ENCODE peak calls at places on chromosomes 16 and 17, in five cellular contexts. One of them, this sample, is unnamed.
A peak's percentile ranks its signal among the peaks of the same experiment; 100 is the strongest.

GRCh38 chr16:11328172-11329079 is 16.8 kb upstream of the RMI2 start:
- DNase-seq in activated B cell treated with CpG ODN at 0.5 μM for 24 hours: peak; percentile 66
- DNase-seq in AG04449: peak; percentile 65
- DNase-seq in neural crest cell: peak; percentile 29
- DNase-seq in gastrocnemius medialis: peak; percentile 35
- DNase-seq in this sample: no peak

GRCh38 chr17:7102421-7102820 is 12.2 kb downstream of the ASGR2 start:
- DNase-seq in activated B cell treated with CpG ODN at 0.5 μM for 24 hours: no peak
- DNase-seq in AG04449: no peak
- DNase-seq in neural crest cell: no peak
- DNase-seq in gastrocnemius medialis: no peak
- DNase-seq in this sample: no peak

GRCh38 chr17:65553009-65553645 is 8.3 kb downstream of the AXIN2 start:
- DNase-seq in activated B cell treated with CpG ODN at 0.5 μM for 24 hours: no peak
- DNase-seq in AG04449: peak; percentile 55
- DNase-seq in neural crest cell: no peak
- DNase-seq in gastrocnemius medialis: no peak
- DNase-seq in this sample: no peak

GRCh38 chr16:68093816-68094613 is 8.8 kb downstream of the NFATC3 start:
- DNase-seq in activated B cell treated with CpG ODN at 0.5 μM for 24 hours: no peak
- DNase-seq in AG04449: no peak
- DNase-seq in neural crest cell: no peak
- DNase-seq in gastrocnemius medialis: no peak
- DNase-seq in this sample: no peak

GRCh38 chr17:48471807-48472484 is 41.9 kb upstream of the SKAP1 start:
- DNase-seq in activated B cell treated with CpG ODN at 0.5 μM for 24 hours: no peak
- DNase-seq in AG04449: no peak
- DNase-seq in neural crest cell: no peak
- DNase-seq in gastrocnemius medialis: no peak
- DNase-seq in this sample: no peak

GRCh38 chr16:70390774-70391173 is 44.1 kb downstream of the DDX19A start:
- DNase-seq in activated B cell treated with CpG ODN at 0.5 μM for 24 hours: no peak
- DNase-seq in AG04449: no peak
- DNase-seq in neural crest cell: no peak
- DNase-seq in gastrocnemius medialis: no peak
- DNase-seq in this sample: no peak

GRCh38 chr17:82775033-82775823 is 23.4 kb downstream of the TBCD start:
- DNase-seq in activated B cell treated with CpG ODN at 0.5 μM for 24 hours: peak; percentile 42
- DNase-seq in AG04449: no peak
- DNase-seq in neural crest cell: peak; percentile 61
- DNase-seq in gastrocnemius medialis: peak; percentile 50
- DNase-seq in this sample: no peak

GRCh38 chr17:27489045-27489715 is 32.9 kb downstream of the KSR1 start:
- DNase-seq in activated B cell treated with CpG ODN at 0.5 μM for 24 hours: no peak
- DNase-seq in AG04449: peak; percentile 19
- DNase-seq in neural crest cell: no peak
- DNase-seq in gastrocnemius medialis: peak; percentile 60
- DNase-seq in this sample: no peak

GRCh38 chr17:2372180-2372579 is 28.7 kb downstream of the MNT start:
- DNase-seq in activated B cell treated with CpG ODN at 0.5 μM for 24 hours: no peak
- DNase-seq in AG04449: no peak
- DNase-seq in neural crest cell: no peak
- DNase-seq in gastrocnemius medialis: no peak
- DNase-seq in this sample: no peak

GRCh38 chr16:3592559-3592958 is 15.4 kb upstream of the NLRC3 start:
- DNase-seq in activated B cell treated with CpG ODN at 0.5 μM for 24 hours: no peak
- DNase-seq in AG04449: no peak
- DNase-seq in neural crest cell: no peak
- DNase-seq in gastrocnemius medialis: no peak
- DNase-seq in this sample: no peak

DNA sequence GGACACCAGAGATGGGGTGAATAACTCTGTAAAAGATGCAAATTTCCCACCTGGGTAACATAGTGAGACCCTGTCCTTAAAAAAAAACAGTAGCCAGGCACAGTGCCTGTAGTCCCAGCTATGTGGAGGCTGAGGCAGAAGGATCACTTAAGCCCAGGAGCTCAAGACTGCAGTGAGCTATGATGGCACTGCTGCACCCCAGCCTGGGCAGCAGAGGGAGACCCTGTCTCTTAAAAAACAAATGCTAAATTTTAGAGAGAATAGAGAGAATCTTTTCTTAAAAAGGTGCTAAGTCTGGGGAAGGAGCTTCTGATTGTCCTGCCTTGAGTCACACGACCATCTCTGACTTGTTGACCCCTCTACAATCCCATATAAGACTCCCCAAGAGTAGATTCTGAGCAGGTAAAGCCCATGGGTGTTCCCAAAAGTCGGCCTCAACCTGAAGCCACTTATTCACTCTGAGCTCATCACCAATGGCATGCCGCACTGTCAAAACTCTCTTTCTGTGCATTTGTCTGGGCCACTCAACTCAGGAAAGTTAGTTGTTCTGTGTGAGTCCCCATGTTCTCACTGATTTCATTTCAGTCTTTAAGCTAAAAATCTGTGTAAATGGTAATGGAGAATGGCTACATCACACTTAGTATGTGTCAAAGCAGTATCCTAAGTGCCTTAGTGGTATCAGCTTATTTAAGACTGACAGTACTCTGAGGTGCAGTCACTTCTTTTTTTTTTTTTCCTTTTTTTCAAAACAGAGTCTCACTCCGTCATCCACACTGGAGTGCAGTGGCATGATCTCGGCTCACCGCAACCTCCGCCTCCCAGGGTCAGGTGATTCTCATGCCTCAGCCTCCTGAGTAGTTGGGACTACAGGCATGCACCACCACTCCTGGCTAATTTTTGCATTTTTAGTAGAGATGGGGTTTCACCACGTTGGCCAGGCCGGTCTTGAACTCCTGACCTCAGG is 41.6 kb downstream of the PRKCB start:
- DNase-seq in activated B cell treated with CpG ODN at 0.5 μM for 24 hours: no peak
- DNase-seq in AG04449: no peak
- DNase-seq in neural crest cell: no peak
- DNase-seq in gastrocnemius medialis: no peak
- DNase-seq in this sample: no peak
- TF ChIP-seq CTCF in activated B cell treated with CpG ODN at 0.5 μM for 24 hours: no peak
- TF ChIP-seq CTCF in AG04449: no peak
- TF ChIP-seq CTCF in neural crest cell: no peak
- TF ChIP-seq CTCF in gastrocnemius medialis: no peak
- TF ChIP-seq CTCF in this sample: peak; percentile 50

GRCh38 chr17:34447406-34447805 is 84.4 kb upstream of the CCL1 start:
- DNase-seq in activated B cell treated with CpG ODN at 0.5 μM for 24 hours: no peak
- DNase-seq in AG04449: no peak
- DNase-seq in neural crest cell: no peak
- DNase-seq in gastrocnemius medialis: no peak
- DNase-seq in this sample: no peak

GRCh38 chr17:34443832-34444469 is 80.9 kb upstream of the CCL1 start:
- DNase-seq in activated B cell treated with CpG ODN at 0.5 μM for 24 hours: no peak
- DNase-seq in AG04449: no peak
- DNase-seq in neural crest cell: peak; percentile 14
- DNase-seq in gastrocnemius medialis: no peak
- DNase-seq in this sample: no peak

GRCh38 chr17:34442387-34443111 is 79.5 kb upstream of the CCL1 start:
- DNase-seq in activated B cell treated with CpG ODN at 0.5 μM for 24 hours: no peak
- DNase-seq in AG04449: no peak
- DNase-seq in neural crest cell: no peak
- DNase-seq in gastrocnemius medialis: no peak
- DNase-seq in this sample: no peak

DNA sequence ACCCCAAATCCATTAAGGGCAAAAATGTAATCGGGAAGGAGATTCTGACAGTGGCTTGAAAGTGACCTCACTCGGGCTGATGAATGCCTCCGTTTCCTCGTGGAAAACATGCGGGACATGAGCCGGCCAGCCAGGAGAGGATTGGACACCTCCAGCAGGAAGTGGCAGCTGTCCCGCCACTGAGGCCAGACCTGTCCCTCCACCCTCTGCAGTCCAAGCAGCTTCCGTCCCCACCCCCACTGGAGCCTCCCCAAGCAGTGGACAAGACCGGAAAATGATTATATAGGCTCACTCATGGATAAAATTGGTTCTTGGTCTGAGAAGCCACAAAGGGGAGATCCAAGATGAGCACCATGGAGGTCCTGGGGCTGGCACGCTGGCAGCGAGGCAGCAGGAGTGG is 82.1 kb upstream of the CCL1 start:
- DNase-seq in activated B cell treated with CpG ODN at 0.5 μM for 24 hours: no peak
- DNase-seq in AG04449: no peak
- DNase-seq in neural crest cell: no peak
- DNase-seq in gastrocnemius medialis: no peak
- DNase-seq in this sample: no peak
- TF ChIP-seq CTCF in activated B cell treated with CpG ODN at 0.5 μM for 24 hours: no peak
- TF ChIP-seq CTCF in AG04449: no peak
- TF ChIP-seq CTCF in neural crest cell: no peak
- TF ChIP-seq CTCF in gastrocnemius medialis: no peak
- TF ChIP-seq CTCF in this sample: no peak

GRCh38 chr17:40905370-40905769 is 20.3 kb upstream of the KRT20 start:
- DNase-seq in activated B cell treated with CpG ODN at 0.5 μM for 24 hours: no peak
- DNase-seq in AG04449: no peak
- DNase-seq in neural crest cell: no peak
- DNase-seq in gastrocnemius medialis: no peak
- DNase-seq in this sample: no peak
- TF ChIP-seq CTCF in activated B cell treated with CpG ODN at 0.5 μM for 24 hours: no peak
- TF ChIP-seq CTCF in AG04449: no peak
- TF ChIP-seq CTCF in neural crest cell: no peak
- TF ChIP-seq CTCF in gastrocnemius medialis: no peak
- TF ChIP-seq CTCF in this sample: no peak

GRCh38 chr16:1379054-1379862 is 27.5 kb downstream of the GNPTG start:
- DNase-seq in activated B cell treated with CpG ODN at 0.5 μM for 24 hours: peak; percentile 68
- DNase-seq in AG04449: peak; percentile 7
- DNase-seq in neural crest cell: peak; percentile 71
- DNase-seq in gastrocnemius medialis: peak; percentile 96
- DNase-seq in this sample: no peak

GRCh38 chr16:1378804-1379053 is 27.0 kb downstream of the GNPTG start:
- DNase-seq in activated B cell treated with CpG ODN at 0.5 μM for 24 hours: no peak
- DNase-seq in AG04449: no peak
- DNase-seq in neural crest cell: no peak
- DNase-seq in gastrocnemius medialis: no peak
- DNase-seq in this sample: peak; percentile 21

GRCh38 chr16:1380195-1380594 is 28.5 kb downstream of the GNPTG start:
- DNase-seq in activated B cell treated with CpG ODN at 0.5 μM for 24 hours: no peak
- DNase-seq in AG04449: no peak
- DNase-seq in neural crest cell: no peak
- DNase-seq in gastrocnemius medialis: no peak
- DNase-seq in this sample: no peak

GRCh38 chr16:1378087-1378803 is 26.5 kb downstream of the GNPTG start:
- DNase-seq in activated B cell treated with CpG ODN at 0.5 μM for 24 hours: no peak
- DNase-seq in AG04449: no peak
- DNase-seq in neural crest cell: no peak
- DNase-seq in gastrocnemius medialis: no peak
- DNase-seq in this sample: no peak

DNA sequence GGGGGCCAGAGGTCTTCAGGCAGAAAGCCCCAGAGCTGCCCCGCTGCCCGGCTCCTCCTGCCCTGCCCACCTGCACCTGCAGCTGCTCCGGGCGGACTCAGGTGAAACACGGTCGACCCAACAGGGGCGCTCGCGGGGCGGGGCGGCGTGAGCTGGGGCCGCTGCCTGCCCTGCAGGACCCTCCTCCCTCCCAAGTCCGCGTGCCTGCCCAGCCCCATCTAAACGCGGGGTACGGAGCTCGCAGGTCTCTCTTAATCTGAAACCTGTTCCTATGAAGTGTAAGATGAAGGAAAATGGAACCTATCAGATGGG is 28.1 kb downstream of the GNPTG start:
- DNase-seq in activated B cell treated with CpG ODN at 0.5 μM for 24 hours: no peak
- DNase-seq in AG04449: no peak
- DNase-seq in neural crest cell: no peak
- DNase-seq in gastrocnemius medialis: no peak
- DNase-seq in this sample: no peak
- TF ChIP-seq CTCF in activated B cell treated with CpG ODN at 0.5 μM for 24 hours: no peak
- TF ChIP-seq CTCF in AG04449: no peak
- TF ChIP-seq CTCF in neural crest cell: no peak
- TF ChIP-seq CTCF in gastrocnemius medialis: no peak
- TF ChIP-seq CTCF in this sample: no peak

GRCh38 chr16:85454171-85454883 is 158.8 kb upstream of the GSE1 start:
- DNase-seq in activated B cell treated with CpG ODN at 0.5 μM for 24 hours: no peak
- DNase-seq in AG04449: no peak
- DNase-seq in neural crest cell: no peak
- DNase-seq in gastrocnemius medialis: no peak
- DNase-seq in this sample: no peak
- TF ChIP-seq CTCF in activated B cell treated with CpG ODN at 0.5 μM for 24 hours: no peak
- TF ChIP-seq CTCF in AG04449: no peak
- TF ChIP-seq CTCF in neural crest cell: no peak
- TF ChIP-seq CTCF in gastrocnemius medialis: no peak
- TF ChIP-seq CTCF in this sample: no peak

DNA sequence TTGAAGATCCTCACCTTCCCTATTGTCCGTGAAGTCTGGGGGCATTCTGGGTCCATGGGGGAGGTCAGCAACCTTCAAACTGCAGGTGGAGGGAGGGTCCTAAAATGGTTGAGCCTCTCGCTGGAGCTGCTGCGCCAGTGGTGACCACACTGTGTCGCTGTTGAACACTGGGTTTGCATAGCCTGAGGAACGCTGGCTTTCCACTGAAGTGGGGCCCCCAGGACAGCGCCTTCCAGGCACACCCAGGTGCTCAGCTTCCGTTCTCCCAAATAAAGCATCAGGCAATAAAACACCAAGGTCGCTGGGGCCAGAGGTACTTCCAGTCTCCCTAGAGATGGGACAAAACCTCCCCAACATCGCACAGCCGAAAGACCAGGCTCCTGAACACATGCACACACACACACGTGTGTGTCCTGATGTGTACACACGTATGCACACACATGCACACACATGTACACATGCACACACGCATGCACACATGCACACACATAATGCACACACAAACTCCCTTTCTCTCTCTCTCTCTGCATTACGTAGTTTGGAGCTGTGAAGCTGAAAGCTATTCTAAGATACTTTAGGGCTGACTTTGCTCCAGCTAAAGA is 120.6 kb downstream of the IRF8 start:
- DNase-seq in activated B cell treated with CpG ODN at 0.5 μM for 24 hours: peak; percentile 7
- DNase-seq in AG04449: no peak
- DNase-seq in neural crest cell: no peak
- DNase-seq in gastrocnemius medialis: no peak
- DNase-seq in this sample: no peak
- TF ChIP-seq CTCF in activated B cell treated with CpG ODN at 0.5 μM for 24 hours: no peak
- TF ChIP-seq CTCF in AG04449: no peak
- TF ChIP-seq CTCF in neural crest cell: peak; percentile 53
- TF ChIP-seq CTCF in gastrocnemius medialis: no peak
- TF ChIP-seq CTCF in this sample: peak; percentile 37

DNA sequence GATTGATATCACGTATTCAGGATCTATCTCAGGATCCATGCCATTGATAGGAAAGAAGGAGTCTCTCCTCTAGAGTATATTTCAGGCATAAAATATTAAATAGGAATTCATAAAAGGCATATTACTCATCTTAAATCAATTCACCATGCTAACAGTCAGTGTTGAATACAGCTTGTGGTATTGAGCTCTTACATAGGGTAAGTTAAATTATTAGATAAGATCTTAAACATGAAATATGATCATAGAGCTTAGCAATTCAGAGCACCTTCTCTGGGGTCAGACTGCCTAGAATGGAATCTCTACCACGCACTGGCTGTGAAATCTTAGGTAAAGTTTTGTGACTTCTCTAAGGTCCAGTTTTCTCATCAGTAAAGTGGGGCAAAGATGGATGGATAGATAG is 20.8 kb downstream of the MARCHF10 start:
- DNase-seq in activated B cell treated with CpG ODN at 0.5 μM for 24 hours: no peak
- DNase-seq in AG04449: no peak
- DNase-seq in neural crest cell: no peak
- DNase-seq in gastrocnemius medialis: no peak
- DNase-seq in this sample: no peak
- TF ChIP-seq CTCF in activated B cell treated with CpG ODN at 0.5 μM for 24 hours: no peak
- TF ChIP-seq CTCF in AG04449: no peak
- TF ChIP-seq CTCF in neural crest cell: no peak
- TF ChIP-seq CTCF in gastrocnemius medialis: no peak
- TF ChIP-seq CTCF in this sample: no peak

This sample was measured in retinal pigment epithelial cell.